ENCODE peak calls at places on chromosomes 11 and 22, in four cellular contexts. J, D, U and Q are unnamed samples.
A peak's percentile ranks its signal among the peaks of the same experiment; 100 is the strongest.

GRCh38 chr22:19615867-19616581 is 91.8 kb upstream of the CLDN5 start:
- DNase-seq in U (no peak), D (no peak), J (no peak), Q (no peak)

GRCh38 chr11:4459470-4459869 is 10.4 kb downstream of the OR52K2 start:
- DNase-seq in U (no peak), J (no peak), D (no peak), Q (no peak)

GRCh38 chr11:19633276-19633675 is 79.4 kb upstream of the NAV2 start:
- DNase-seq in J (no peak), D (no peak), U (no peak), Q (peak; percentile 16)

GRCh38 chr11:116547571-116547970 is 225.2 kb downstream of the BUD13 start:
- DNase-seq in U (no peak), J (no peak), D (no peak), Q (no peak)

GRCh38 chr11:75869661-75870455 is 54.8 kb downstream of the UVRAG start:
- DNase-seq in J (no peak), U (no peak), D (no peak), Q (no peak)

GRCh38 chr11:77096591-77097019 is 6.0 kb upstream of the OMP start:
- DNase-seq in D (no peak), J (no peak), U (no peak), Q (no peak)

GRCh38 chr11:123405123-123405592 is 24.9 kb upstream of the GRAMD1B start:
- DNase-seq in J (no peak), U (no peak), D (no peak), Q (no peak)

GRCh38 chr11:100883860-100884259 is 196.8 kb downstream of the ARHGAP42 start:
- DNase-seq in J (no peak), U (no peak), D (no peak), Q (no peak)

GRCh38 chr11:1401001-1401445 is 11.3 kb downstream of the BRSK2 start:
- DNase-seq in J (no peak), U (no peak), D (no peak), Q (no peak)

GRCh38 chr11:33801821-33802413 is 27.6 kb upstream of the FBXO3 start:
- DNase-seq in J (no peak), U (no peak), D (no peak), Q (no peak)

GRCh38 chr11:122322369-122322768 is 206.4 kb upstream of the BLID start:
- DNase-seq in U (no peak), D (no peak), J (no peak), Q (peak; percentile 39)

GRCh38 chr11:86245369-86246292 is 1.1 kb downstream of the EED start:
- DNase-seq in U (no peak), D (no peak), J (peak; percentile 43), Q (no peak)

GRCh38 chr11:4826425-4826824 is 5.3 kb downstream of the OR51F2 start:
- DNase-seq in J (no peak), D (no peak), U (no peak), Q (no peak)

GRCh38 chr11:42906226-42906625 is 405.6 kb upstream of the API5 start:
- DNase-seq in U (no peak), J (no peak), D (no peak), Q (no peak)

GRCh38 chr22:28711820-28712777 is 29.5 kb downstream of the CHEK2 start:
- DNase-seq in J (no peak), D (no peak), U (no peak), Q (peak; percentile 71)

GRCh38 chr11:121482231-121483129 is 29.7 kb upstream of the SORL1-AS1 start:
- DNase-seq in J (peak; percentile 49), D (no peak), U (peak; percentile 24), Q (no peak)

GRCh38 chr11:114088836-114089235 is 29.3 kb downstream of the ZBTB16 start:
- DNase-seq in U (no peak), D (no peak), J (no peak), Q (no peak)

GRCh38 chr11:27868226-27868625 is 168.0 kb upstream of the BDNF start:
- DNase-seq in U (no peak), D (no peak), J (no peak), Q (no peak)

GRCh38 chr22:24772493-24773220 is 1.9 kb downstream of the PIWIL3 start:
- DNase-seq in D (no peak), U (no peak), J (no peak), Q (peak; percentile 53)

GRCh38 chr22:27260087-27260730 is 541.3 kb downstream of the MN1 start:
- DNase-seq in J (no peak), U (no peak), D (no peak), Q (no peak)

GRCh38 chr22:39646614-39647210 is 76.2 kb downstream of the CACNA1I start:
- DNase-seq in J (no peak), U (no peak), D (no peak), Q (no peak)

GRCh38 chr22:31055322-31056159 is 25.6 kb upstream of the SMTN start:
- DNase-seq in U (no peak), D (peak; percentile 78), J (no peak), Q (peak; percentile 93)

GRCh38 chr11:116473790-116474346 is 298.9 kb downstream of the BUD13 start:
- DNase-seq in U (no peak), D (no peak), J (no peak), Q (no peak)

GRCh38 chr11:103530257-103530656 is 421.0 kb downstream of the DYNC2H1 start:
- DNase-seq in D (no peak), J (no peak), U (no peak), Q (no peak)

GRCh38 chr11:117842131-117842941 is 17.8 kb upstream of the FXYD2 start:
- DNase-seq in D (peak; percentile 32), U (no peak), J (no peak), Q (no peak)

GRCh38 chr11:129209891-129210830 is 18.0 kb upstream of the ARHGAP32 start:
- DNase-seq in U (no peak), J (no peak), D (no peak), Q (no peak)

GRCh38 chr11:75558939-75559843 is 2.9 kb upstream of the SERPINH1 start:
- DNase-seq in D (no peak), J (no peak), U (no peak), Q (peak; percentile 75)

GRCh38 chr11:131530411-131530810 is 160.0 kb downstream of the NTM start:
- DNase-seq in J (no peak), U (no peak), D (no peak), Q (no peak)

GRCh38 chr22:27594474-27595134 is 207.0 kb downstream of the MN1 start:
- DNase-seq in D (no peak), U (no peak), J (no peak), Q (no peak)